ENCODE peak calls at places on chromosomes 6 and 20, in eight cellular contexts. T is NCI-H748 treated with DMSO at 0.1 percent for 48 hours; B is iPS DF 19.7; N is NCI-H1436; G is amniotic stem cell; Z is mucosa of descending colon; R is lung; Y is effector CD4-positive, alpha-beta T cell. S is an unnamed sample.

GRCh38 chr6:126107475-126108121 is 121.3 kb downstream of the TRMT11 start:
- DNase-seq in B (no peak), T (no peak), Z (no peak), Y (no peak), N (no peak), G (no peak), R (no peak), S (no peak)

GRCh38 chr6:89585156-89585555 is 53.4 kb downstream of the LYRM2 start:
- DNase-seq in B (no peak), Y (no peak), R (no peak), G (no peak), N (no peak), Z (no peak), T (no peak), S (no peak)

GRCh38 chr6:130008236-130008873 is 10.0 kb upstream of the L3MBTL3 start:
- DNase-seq in B (no peak), Y (no peak), N (no peak), R (no peak), G (no peak), Z (no peak), T (no peak), S (no peak)

GRCh38 chr6:35716798-35717197 is 20.0 kb upstream of the ARMC12 start:
- DNase-seq in Y (no peak), Z (peak), G (no peak), N (no peak), R (no peak), B (no peak), T (no peak), S (no peak)

GRCh38 chr6:16897669-16898068 is 136.4 kb upstream of the ATXN1 start:
- DNase-seq in Z (no peak), G (no peak), N (no peak), R (no peak), T (no peak), Y (no peak), B (no peak), S (no peak)

GRCh38 chr6:144417686-144418085 is 132.6 kb downstream of the UTRN start:
- DNase-seq in R (no peak), Y (no peak), B (no peak), Z (no peak), N (no peak), G (no peak), T (peak), S (no peak)

GRCh38 chr20:25991051-25991755 is 294.6 kb upstream of the ZNF337 start:
- DNase-seq in B (no peak), G (no peak), T (no peak), N (no peak), Z (no peak), Y (no peak), R (no peak), S (no peak)

GRCh38 chr6:117771403-117771802 is 96.1 kb downstream of the NUS1 start:
- DNase-seq in B (no peak), G (no peak), T (no peak), R (no peak), Z (no peak), N (no peak), Y (no peak), S (no peak)

GRCh38 chr20:61770203-61770602 is 295.5 kb downstream of the TAF4 start:
- DNase-seq in Y (no peak), Z (no peak), R (no peak), B (no peak), N (no peak), T (no peak), G (no peak), S (no peak)

GRCh38 chr6:31659649-31660223 is 842 bp downstream of the C6orf47 start:
- DNase-seq in G (no peak), N (no peak), Y (no peak), B (no peak), R (no peak), T (no peak), Z (peak), S (no peak)

GRCh38 chr20:11328839-11329238 is 588.9 kb upstream of the BTBD3 start:
- DNase-seq in B (no peak), T (no peak), N (no peak), R (no peak), G (no peak), Y (no peak), Z (no peak), S (no peak)

GRCh38 chr6:165847407-165848098 is 184.5 kb upstream of the PDE10A start:
- DNase-seq in R (peak), Y (no peak), N (no peak), B (no peak), G (no peak), T (no peak), Z (peak), S (no peak)

GRCh38 chr6:135506270-135506997 is 8.9 kb upstream of the AHI1 start:
- DNase-seq in G (peak), Z (no peak), N (peak), B (no peak), R (no peak), Y (peak), T (peak), S (no peak)

GRCh38 chr6:138538390-138539031 is 39.2 kb upstream of the NHSL1 start:
- DNase-seq in T (no peak), B (no peak), Y (no peak), N (no peak), G (no peak), R (no peak), Z (no peak), S (no peak)

GRCh38 chr6:12060780-12061619 is 48.9 kb downstream of the HIVEP1 start:
- DNase-seq in Y (peak), B (peak), T (peak), R (peak), G (no peak), N (peak), Z (peak), S (peak)

GRCh38 chr6:42068173-42068572 is 17.8 kb downstream of the TAF8 start:
- DNase-seq in Y (no peak), B (no peak), R (no peak), G (no peak), N (no peak), Z (no peak), T (no peak), S (no peak)

GRCh38 chr6:5457036-5457435 is 195.7 kb downstream of the FARS2 start:
- DNase-seq in R (no peak), N (no peak), G (no peak), B (no peak), Z (no peak), Y (no peak), T (no peak), S (no peak)

GRCh38 chr6:32944265-32944664 is 3.4 kb upstream of the HLA-DMB start:
- DNase-seq in N (no peak), Y (peak), G (no peak), R (peak), T (no peak), Z (no peak), B (no peak), S (no peak)

GRCh38 chr20:3659492-3660261 is 3.5 kb downstream of the GFRA4 start:
- DNase-seq in Y (no peak), B (no peak), T (no peak), G (no peak), N (no peak), Z (peak), R (no peak), S (no peak)

GRCh38 chr6:71284785-71285184 is 3.8 kb upstream of the OGFRL1 start:
- DNase-seq in B (no peak), Z (no peak), N (no peak), R (no peak), Y (no peak), G (no peak), T (no peak), S (no peak)